ENCODE peak calls at places on chromosomes 16 and 17, in nine cellular contexts. K is IMR-90, S is BE2C, Q is upper lobe of right lung, A is transverse colon, E is tibial nerve, G is GM12878, J is psoas muscle, P is cardiac muscle cell. U is an unnamed sample.

GRCh38 chr16:11612110-11612981 is 25.6 kb upstream of the LITAF start:
- DNase-seq in K (no peak), S (no peak), Q (peak; percentile 90), A (peak; percentile 86), E (no peak), G (no peak), J (no peak), P (no peak), U (no peak)

GRCh38 chr17:81152288-81152848 is 12.9 kb upstream of the PVALEF start:
- DNase-seq in K (no peak), S (no peak), Q (no peak), A (no peak), E (no peak), G (no peak), J (no peak), P (no peak), U (no peak)

GRCh38 chr17:80501739-80502577 is 25.6 kb upstream of the NPTX1 start:
- DNase-seq in K (peak; percentile 97), S (no peak), Q (no peak), A (peak; percentile 29), E (no peak), G (no peak), J (no peak), P (peak; percentile 50), U (no peak)

GRCh38 chr17:72600934-72601333 is 480.1 kb downstream of the SOX9 start:
- DNase-seq in K (peak; percentile 80), S (no peak), Q (no peak), A (no peak), E (no peak), G (no peak), J (no peak), P (peak; percentile 39), U (no peak)

GRCh38 chr17:58501451-58501850 is 13.0 kb downstream of the MTMR4 start:
- DNase-seq in K (no peak), S (no peak), Q (no peak), A (no peak), E (no peak), G (no peak), J (no peak), P (no peak), U (no peak)

GRCh38 chr16:55437627-55438026 is 41.4 kb upstream of the MMP2 start:
- DNase-seq in K (peak; percentile 5), S (no peak), Q (no peak), A (no peak), E (no peak), G (no peak), J (no peak), P (peak; percentile 62), U (no peak)

GRCh38 chr17:4833941-4834501 is 881 bp downstream of the MINK1 start:
- DNase-seq in K (peak; percentile 80), S (no peak), Q (peak; percentile 67), A (peak; percentile 47), E (no peak), G (no peak), J (no peak), P (peak; percentile 53), U (no peak)

GRCh38 chr17:66750756-66751543 is 84.0 kb upstream of the CACNG5 start:
- DNase-seq in K (no peak), S (no peak), Q (no peak), A (no peak), E (no peak), G (no peak), J (no peak), P (no peak), U (no peak)

GRCh38 chr16:73126453-73126853 is 78.5 kb upstream of the ZFHX3 start:
- DNase-seq in K (peak; percentile 61), S (no peak), Q (no peak), A (no peak), E (no peak), G (no peak), J (peak; percentile 73), P (peak; percentile 98), U (no peak)

DNA sequence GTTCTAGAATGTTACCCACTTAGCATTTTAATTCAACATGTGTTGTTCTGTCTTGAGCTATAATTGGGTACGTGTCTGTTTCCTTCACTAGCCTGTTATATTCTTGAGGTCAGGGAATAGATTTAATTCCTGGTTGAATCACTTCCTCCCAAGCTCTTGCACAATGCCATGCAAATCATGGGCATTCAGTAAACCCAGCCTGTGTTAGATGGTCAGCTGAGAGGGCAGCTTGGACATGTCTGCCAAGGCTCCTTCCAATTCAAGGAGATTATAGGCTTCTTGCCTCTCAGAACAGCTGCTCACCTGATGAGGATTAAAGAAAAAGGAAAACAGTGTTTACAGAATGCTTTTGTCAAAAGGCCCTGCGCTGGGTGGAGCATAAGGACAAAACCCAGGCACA is 12.6 kb downstream of the C1QTNF1 start:
- DNase-seq in K (peak; percentile 94), S (no peak), Q (no peak), A (no peak), E (no peak), G (no peak), J (no peak), P (peak; percentile 93), U (no peak)
- H3K4me1 ChIP-seq in K (peaks cover 24% of the 10 kb centered on the region), S (no peaks in the 10 kb centered on the region), Q (peaks cover 28% of the 10 kb centered on the region), A (peaks cover 5% of the 10 kb centered on the region), E (peaks cover 66% of the 10 kb centered on the region), G (peaks cover 10% of the 10 kb centered on the region), J (peaks cover 11% of the 10 kb centered on the region), P (no peaks in the 10 kb centered on the region), U (no peaks in the 10 kb centered on the region)

GRCh38 chr16:559411-560207 is 585 bp upstream of the PRR35 start:
- DNase-seq in K (no peak), S (no peak), Q (no peak), A (no peak), E (no peak), G (no peak), J (no peak), P (no peak), U (no peak)

GRCh38 chr16:557463-558297 is 2.5 kb upstream of the PRR35 start:
- DNase-seq in K (no peak), S (no peak), Q (no peak), A (no peak), E (no peak), G (no peak), J (no peak), P (no peak), U (no peak)

GRCh38 chr16:559021-559380 is 1.2 kb upstream of the PRR35 start:
- DNase-seq in K (no peak), S (no peak), Q (no peak), A (no peak), E (no peak), G (no peak), J (no peak), P (no peak), U (no peak)

GRCh38 chr16:560221-560700 is at the start of gene PRR35:
- DNase-seq in K (no peak), S (no peak), Q (no peak), A (no peak), E (no peak), G (no peak), J (no peak), P (no peak), U (no peak)

DNA sequence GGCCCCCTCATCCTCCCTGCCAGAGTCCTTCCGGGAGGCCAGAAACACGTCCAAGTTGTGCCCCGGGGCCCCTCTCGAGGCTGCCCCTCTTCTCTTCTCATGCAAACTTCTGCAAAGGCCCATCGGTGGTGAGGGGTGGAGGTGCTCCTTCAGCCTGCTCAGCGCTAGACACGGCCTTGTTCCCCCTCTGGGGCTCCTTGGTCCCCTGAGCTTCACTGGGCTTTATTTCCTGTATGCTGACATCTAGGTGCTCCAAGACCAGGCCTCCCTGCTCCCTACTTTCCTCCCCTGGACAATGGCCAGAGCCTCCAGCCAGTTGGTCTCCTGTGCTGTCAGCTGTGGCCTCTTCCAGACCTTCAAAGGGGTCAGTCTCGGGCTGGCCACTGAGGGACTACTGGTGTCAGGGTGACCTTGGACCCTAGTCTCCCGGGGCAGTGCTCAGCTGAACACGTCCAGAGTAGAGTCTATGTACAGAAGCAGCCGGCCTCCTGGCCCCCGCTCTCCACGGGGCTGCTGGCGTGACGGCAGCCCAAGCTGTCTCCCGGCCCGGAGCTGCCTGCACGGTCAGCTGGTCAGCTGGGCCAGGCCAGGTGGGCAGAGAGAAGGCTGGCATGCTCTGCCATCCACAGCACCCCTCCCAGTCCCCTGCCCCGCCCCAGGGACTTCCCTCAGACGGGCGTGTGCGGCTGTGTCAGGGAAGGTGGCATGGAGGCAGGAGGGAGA is 1.7 kb upstream of the PRR35 start:
- DNase-seq in K (no peak), S (no peak), Q (no peak), A (no peak), E (no peak), G (no peak), J (no peak), P (no peak), U (no peak)
- H3K27me3 ChIP-seq in K (peaks cover 48% of the 10 kb centered on the region), S (peaks cover 25% of the 10 kb centered on the region), Q (peaks cover 29% of the 10 kb centered on the region), A (peaks cover 74% of the 10 kb centered on the region), E (peaks cover 43% of the 10 kb centered on the region), G (peaks cover 9% of the 10 kb centered on the region), J (no peaks in the 10 kb centered on the region), P (peaks cover 42% of the 10 kb centered on the region), U (peaks cover 16% of the 10 kb centered on the region)

DNA sequence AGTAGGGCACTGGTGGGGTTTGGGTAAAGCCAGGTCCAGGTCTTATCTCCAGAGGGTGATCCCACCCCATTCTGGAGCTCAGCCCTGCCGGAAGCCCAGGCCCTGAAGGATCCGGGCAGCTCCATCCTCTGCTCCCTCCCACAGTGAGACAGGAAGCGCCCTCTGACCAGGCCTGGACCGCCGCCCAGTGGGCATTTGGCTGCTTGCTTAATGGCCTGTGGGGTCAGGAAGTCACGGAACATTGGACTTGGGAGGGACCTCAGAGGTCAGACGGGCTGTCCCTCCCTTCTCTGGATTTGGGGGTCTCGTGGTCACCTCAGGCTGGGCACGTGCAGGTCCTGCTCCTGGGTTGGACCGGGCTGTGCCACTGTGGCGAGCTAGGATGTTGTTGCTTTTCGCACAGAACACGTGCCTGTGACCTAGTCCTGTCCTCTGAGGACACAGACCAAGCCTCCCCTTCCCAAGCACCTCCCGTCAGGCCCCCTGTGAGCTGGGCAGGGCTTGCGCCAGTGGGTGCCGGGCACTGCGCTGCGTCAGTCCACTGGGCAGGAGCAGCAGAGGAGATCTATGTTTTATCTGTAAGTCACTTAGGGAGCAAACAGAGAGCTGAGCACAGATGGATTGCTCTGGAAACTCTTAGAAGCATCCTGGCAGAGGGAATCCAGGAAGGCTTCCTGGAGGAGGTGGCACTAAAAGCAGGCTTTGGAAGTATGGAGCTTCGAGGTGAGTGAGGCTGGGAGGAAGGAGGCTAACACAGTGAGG is 49.4 kb upstream of the GSE1 start:
- DNase-seq in K (peak; percentile 37), S (no peak), Q (peak; percentile 91), A (peak; percentile 87), E (peak; percentile 61), G (no peak), J (peak; percentile 76), P (peak; percentile 82), U (no peak)
- H3K4me3 ChIP-seq in K (no peak overlapping the region), S (no peak overlapping the region), Q (no peak overlapping the region), A (no peak overlapping the region), E (no peak overlapping the region), G (no peak overlapping the region), J (no peak overlapping the region), P (no peak overlapping the region), U (no peak overlapping the region)

DNA sequence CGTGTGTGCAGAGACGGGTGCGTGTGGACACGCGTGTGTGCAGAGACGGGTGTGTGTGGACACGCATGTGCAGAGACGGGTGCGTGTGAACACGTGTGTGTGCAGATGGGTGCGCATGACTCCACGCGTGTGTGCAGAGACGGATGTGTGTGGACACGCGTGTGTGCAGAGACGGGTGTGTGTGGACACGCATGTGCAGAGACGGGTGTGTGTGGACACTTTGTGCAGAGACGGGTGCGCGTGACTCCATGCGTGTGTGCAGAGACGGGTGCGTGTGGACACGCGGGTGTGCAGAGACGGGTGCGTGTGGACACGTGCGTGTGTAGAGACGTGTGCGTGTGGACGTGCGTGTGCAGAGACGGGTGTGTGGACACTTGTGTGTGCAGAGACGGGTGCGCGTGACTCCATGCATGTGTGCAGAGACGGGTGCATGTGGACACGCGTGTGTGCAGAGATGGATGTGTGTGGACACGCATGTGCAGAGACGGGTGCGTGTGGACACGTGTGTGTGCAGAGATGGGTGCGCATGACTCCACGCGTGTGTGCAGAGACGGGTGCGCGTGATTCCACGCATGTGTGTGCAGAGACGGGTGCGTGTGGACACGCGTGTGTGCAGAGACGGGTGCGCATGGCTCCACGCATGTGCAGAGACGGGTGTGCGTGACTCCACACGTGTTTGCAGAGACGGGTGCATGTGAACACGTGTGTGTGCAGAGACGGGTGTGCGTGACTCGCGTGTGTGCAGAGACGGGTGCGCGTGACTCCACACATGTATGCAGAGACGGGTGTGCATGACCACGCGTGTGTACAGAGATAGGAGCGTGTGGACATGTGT is 1.6 kb upstream of the CD7 start:
- DNase-seq in K (no peak), S (no peak), Q (no peak), A (no peak), E (no peak), G (no peak), J (no peak), P (no peak), U (no peak)
- H3K4me1 ChIP-seq in K (no peaks in the 10 kb centered on the region), S (peaks cover 2% of the 10 kb centered on the region), Q (peaks cover 19% of the 10 kb centered on the region), A (peaks cover 3% of the 10 kb centered on the region), E (peaks cover 31% of the 10 kb centered on the region), G (no peaks in the 10 kb centered on the region), J (peaks cover 5% of the 10 kb centered on the region), P (peaks cover 11% of the 10 kb centered on the region), U (no peaks in the 10 kb centered on the region)